ENCODE peak calls at places on chromosomes 12 and 14, in five cellular contexts. Q is NB4, R is sigmoid colon, T is uterus, Y is adrenal gland. H is an unnamed sample.

GRCh38 chr12:94286580-94287244 is 138.3 kb downstream of the PLXNC1 start:
- DNase-seq in Q (no peak), R (no peak), T (no peak), Y (no peak), H (no peak)

GRCh38 chr12:89801284-89801683 is 92.6 kb upstream of the ATP2B1 start:
- DNase-seq in Q (peak; percentile 28), R (no peak), T (no peak), Y (no peak), H (no peak)

GRCh38 chr12:113500662-113501435 is 29.2 kb upstream of the LHX5 start:
- DNase-seq in Q (no peak), R (no peak), T (no peak), Y (no peak), H (no peak)

GRCh38 chr14:92930737-92931602 is 8.0 kb downstream of the CHGA start:
- DNase-seq in Q (no peak), R (no peak), T (no peak), Y (no peak), H (no peak)

GRCh38 chr14:51644215-51644969 is 7.3 kb upstream of the FRMD6 start:
- DNase-seq in Q (no peak), R (no peak), T (no peak), Y (no peak), H (no peak)

GRCh38 chr12:87756111-87756510 is 273.1 kb downstream of the C12orf50 start:
- DNase-seq in Q (peak; percentile 79), R (no peak), T (no peak), Y (no peak), H (no peak)

GRCh38 chr12:109738878-109739665 is 25.4 kb downstream of the FAM222A start:
- DNase-seq in Q (no peak), R (peak; percentile 48), T (no peak), Y (peak; percentile 60), H (peak; percentile 72)

GRCh38 chr12:46049665-46050064 is 59.3 kb upstream of the SCAF11 start:
- DNase-seq in Q (no peak), R (no peak), T (no peak), Y (no peak), H (no peak)

GRCh38 chr14:32678088-32678487 is 260.6 kb upstream of the NPAS3 start:
- DNase-seq in Q (no peak), R (no peak), T (no peak), Y (no peak), H (no peak)

GRCh38 chr12:96752211-96752610 is 154.8 kb upstream of the NEDD1 start:
- DNase-seq in Q (no peak), R (no peak), T (no peak), Y (no peak), H (no peak)

GRCh38 chr12:93803408-93803807 is 126.2 kb downstream of the CRADD start:
- DNase-seq in Q (no peak), R (no peak), T (no peak), Y (no peak), H (no peak)

GRCh38 chr12:72281145-72281544 is 9.0 kb downstream of the TRHDE start:
- DNase-seq in Q (no peak), R (no peak), T (no peak), Y (no peak), H (no peak)

GRCh38 chr14:51014625-51015024 is 70.3 kb upstream of the PYGL start:
- DNase-seq in Q (no peak), R (no peak), T (no peak), Y (no peak), H (no peak)

GRCh38 chr12:52975820-52976573 is 27.1 kb downstream of the KRT18 start:
- DNase-seq in Q (no peak), R (no peak), T (no peak), Y (no peak), H (no peak)

GRCh38 chr14:93682459-93682858 is 105.8 kb downstream of the PRIMA1 start:
- DNase-seq in Q (no peak), R (no peak), T (no peak), Y (no peak), H (no peak)

GRCh38 chr12:49827351-49828099 is 688 bp downstream of the NCKAP5L start:
- DNase-seq in Q (peak; percentile 82), R (peak; percentile 84), T (peak; percentile 70), Y (peak; percentile 94), H (peak; percentile 91)

GRCh38 chr12:25074113-25074512 is 120.8 kb downstream of the DNAI7 start:
- DNase-seq in Q (no peak), R (no peak), T (no peak), Y (no peak), H (no peak)

GRCh38 chr12:130192667-130193345 is 30.5 kb downstream of the FZD10 start:
- DNase-seq in Q (no peak), R (peak; percentile 35), T (no peak), Y (no peak), H (no peak)

GRCh38 chr12:107101651-107102050 is 8.3 kb upstream of the CRY1 start:
- DNase-seq in Q (no peak), R (no peak), T (no peak), Y (no peak), H (no peak)

GRCh38 chr12:106861984-106862894 is 87.8 kb downstream of the RIC8B start:
- DNase-seq in Q (no peak), R (no peak), T (no peak), Y (no peak), H (no peak)

GRCh38 chr14:100592972-100593371 is 5.8 kb upstream of the BEGAIN start:
- DNase-seq in Q (no peak), R (peak; percentile 40), T (no peak), Y (no peak), H (no peak)

GRCh38 chr12:6423267-6424007 is 21.3 kb upstream of the CD27 start:
- DNase-seq in Q (peak; percentile 96), R (peak; percentile 96), T (peak; percentile 85), Y (peak; percentile 96), H (peak; percentile 87)
- TF ChIP-seq CTCF in Q (peak; percentile 77), R (peak; percentile 90), T (peak; percentile 90), Y (peak; percentile 90), H (no peak)

GRCh38 chr12:120215357-120215735 is 14.4 kb upstream of the RPLP0 start:
- DNase-seq in Q (no peak), R (no peak), T (no peak), Y (no peak), H (no peak)
- TF ChIP-seq POLR2A in Q (no peak), R (no peak), T (no peak), Y (no peak), H (no peak)

GRCh38 chr12:31906581-31907286 is 52.5 kb upstream of the RESF1 start:
- DNase-seq in Q (peak; percentile 96), R (no peak), T (no peak), Y (no peak), H (no peak)
- H3K4me3 ChIP-seq in Q (no peak overlapping the region), R (no peak overlapping the region), T (no peak overlapping the region), Y (no peak overlapping the region), H (no peak overlapping the region)

GRCh38 chr12:124053855-124054254 is 80.8 kb downstream of the ZNF664 start:
- DNase-seq in Q (peak; percentile 54), R (peak; percentile 84), T (peak; percentile 69), Y (peak; percentile 79), H (no peak)
- TF ChIP-seq CTCF in Q (peak; percentile 40), R (peak; percentile 63), T (peak; percentile 57), Y (peak; percentile 56), H (peak; percentile 28)

H was measured in lower leg skin.